ENCODE peak calls at places on chromosome 16, in seven cellular contexts. E, R, V, Q, F, Z and H are unnamed samples.

GRCh38 chr16:70691223-70692129 is 5.6 kb upstream of the MTSS2 start:
- DNase-seq in E (no peak), R (peak; percentile 96), V (no peak), Q (no peak), F (peak; percentile 77), Z (peak; percentile 53), H (peak; percentile 99)

GRCh38 chr16:70800306-70800705 is 652 bp downstream of the VAC14 start:
- DNase-seq in E (no peak), R (no peak), V (no peak), Q (no peak), F (no peak), Z (no peak), H (no peak)

GRCh38 chr16:86984975-86985655 is 332.1 kb downstream of the C16orf95 start:
- DNase-seq in E (no peak), R (no peak), V (no peak), Q (peak; percentile 11), F (no peak), Z (no peak), H (no peak)

GRCh38 chr16:2032285-2033056 is 5.8 kb downstream of the NHERF2 start:
- DNase-seq in E (no peak), R (no peak), V (no peak), Q (no peak), F (no peak), Z (no peak), H (no peak)

GRCh38 chr16:14347706-14348105 is 276.6 kb downstream of the MRTFB start:
- DNase-seq in E (no peak), R (no peak), V (no peak), Q (no peak), F (no peak), Z (no peak), H (no peak)

GRCh38 chr16:15482068-15482747 is 47.8 kb downstream of the BMERB1 start:
- DNase-seq in E (peak; percentile 96), R (peak; percentile 89), V (no peak), Q (peak; percentile 39), F (peak; percentile 91), Z (peak; percentile 99), H (peak; percentile 93)

GRCh38 chr16:54176376-54176901 is 110.1 kb downstream of the IRX3 start:
- DNase-seq in E (no peak), R (no peak), V (no peak), Q (no peak), F (no peak), Z (no peak), H (no peak)

GRCh38 chr16:30491744-30492308 is 19.3 kb downstream of the ITGAL start:
- DNase-seq in E (peak; percentile 61), R (peak; percentile 48), V (no peak), Q (peak; percentile 21), F (no peak), Z (peak; percentile 82), H (peak; percentile 79)

GRCh38 chr16:483351-484075 is 44.0 kb upstream of the CAPN15 start:
- DNase-seq in E (no peak), R (no peak), V (no peak), Q (no peak), F (no peak), Z (no peak), H (no peak)

GRCh38 chr16:907819-908218 is 63.0 kb downstream of the LMF1 start:
- DNase-seq in E (no peak), R (no peak), V (no peak), Q (peak; percentile 98), F (no peak), Z (no peak), H (no peak)

GRCh38 chr16:29658693-29659092 is 4.4 kb upstream of the SPN start:
- DNase-seq in E (no peak), R (no peak), V (no peak), Q (no peak), F (no peak), Z (no peak), H (no peak)

GRCh38 chr16:49673442-49673841 is 182.5 kb downstream of the ZNF423 start:
- DNase-seq in E (no peak), R (no peak), V (no peak), Q (peak; percentile 36), F (no peak), Z (no peak), H (no peak)

GRCh38 chr16:31411024-31411845 is 16.9 kb downstream of the COX6A2 start:
- DNase-seq in E (no peak), R (no peak), V (no peak), Q (no peak), F (no peak), Z (no peak), H (no peak)

GRCh38 chr16:86459266-86459665 is 51.1 kb upstream of the FOXF1 start:
- DNase-seq in E (no peak), R (no peak), V (no peak), Q (no peak), F (no peak), Z (no peak), H (no peak)